ENCODE peak calls at places on chromosomes 1 and 21, in ten cellular contexts. Y, W, Z, H, C, D, O, Q, N and V are unnamed samples.
A peak's percentile ranks its signal among the peaks of the same experiment; 100 is the strongest.

GRCh38 chr1:38004284-38005101 is 821 bp downstream of the FHL3 start:
- DNase-seq in Y (no peak), W (peak; percentile 28), Z (no peak), H (no peak), C (no peak), D (no peak), O (peak; percentile 29), Q (no peak), N (peak; percentile 58), V (peak; percentile 44)

GRCh38 chr1:186875874-186876273 is 47.1 kb downstream of the PLA2G4A start:
- DNase-seq in Y (no peak), W (peak; percentile 31), Z (no peak), H (no peak), C (no peak), D (no peak), O (no peak), Q (no peak), N (no peak), V (no peak)

GRCh38 chr1:58304584-58304983 is 241.9 kb downstream of the OMA1 start:
- DNase-seq in Y (no peak), W (no peak), Z (no peak), H (no peak), C (no peak), D (no peak), O (no peak), Q (no peak), N (no peak), V (no peak)

GRCh38 chr1:217713223-217713622 is 82.1 kb downstream of the SPATA17 start:
- DNase-seq in Y (no peak), W (peak; percentile 28), Z (no peak), H (peak; percentile 64), C (no peak), D (no peak), O (no peak), Q (peak; percentile 4), N (no peak), V (no peak)

GRCh38 chr21:32698971-32699693 is 28.7 kb downstream of the SYNJ1 start:
- DNase-seq in Y (no peak), W (no peak), Z (no peak), H (no peak), C (peak; percentile 20), D (peak; percentile 16), O (peak; percentile 17), Q (peak; percentile 20), N (no peak), V (no peak)

GRCh38 chr1:211616231-211617031 is 37.5 kb upstream of the SLC30A1 start:
- DNase-seq in Y (no peak), W (no peak), Z (no peak), H (no peak), C (no peak), D (no peak), O (peak; percentile 30), Q (peak; percentile 57), N (no peak), V (no peak)

GRCh38 chr1:115301438-115302020 is 36.5 kb downstream of the NGF start:
- DNase-seq in Y (no peak), W (no peak), Z (no peak), H (no peak), C (no peak), D (no peak), O (no peak), Q (no peak), N (no peak), V (no peak)

GRCh38 chr21:45997205-45997494 is 15.6 kb downstream of the COL6A1 start:
- DNase-seq in Y (no peak), W (no peak), Z (no peak), H (no peak), C (no peak), D (no peak), O (peak; percentile 1), Q (no peak), N (no peak), V (no peak)

GRCh38 chr21:34343347-34344057 is 20.3 kb upstream of the KCNE2 start:
- DNase-seq in Y (no peak), W (no peak), Z (no peak), H (no peak), C (no peak), D (no peak), O (no peak), Q (no peak), N (no peak), V (no peak)

GRCh38 chr1:194533641-194534040 is 1347.2 kb upstream of the B3GALT2 start:
- DNase-seq in Y (no peak), W (peak; percentile 10), Z (no peak), H (peak; percentile 58), C (no peak), D (no peak), O (no peak), Q (peak; percentile 6), N (no peak), V (no peak)

GRCh38 chr1:101193733-101194169 is 43.1 kb upstream of the S1PR1 start:
- DNase-seq in Y (no peak), W (no peak), Z (no peak), H (no peak), C (peak; percentile 42), D (peak; percentile 22), O (no peak), Q (no peak), N (no peak), V (no peak)

GRCh38 chr1:20717452-20718342 is at the start of gene KIF17:
- DNase-seq in Y (no peak), W (peak; percentile 83), Z (peak; percentile 90), H (peak; percentile 63), C (peak; percentile 86), D (peak; percentile 92), O (peak; percentile 81), Q (peak; percentile 41), N (peak; percentile 75), V (peak; percentile 65)

GRCh38 chr1:64915381-64916274 is 50.7 kb downstream of the JAK1 start:
- DNase-seq in Y (no peak), W (peak; percentile 94), Z (no peak), H (peak; percentile 95), C (no peak), D (peak; percentile 80), O (no peak), Q (peak; percentile 63), N (no peak), V (no peak)

GRCh38 chr1:231186356-231187115 is 24.7 kb downstream of the TRIM67 start:
- DNase-seq in Y (no peak), W (no peak), Z (no peak), H (no peak), C (no peak), D (no peak), O (no peak), Q (no peak), N (no peak), V (no peak)

GRCh38 chr1:103953386-103953785 is 203.7 kb downstream of the AMY1C start:
- DNase-seq in Y (no peak), W (no peak), Z (no peak), H (no peak), C (no peak), D (no peak), O (no peak), Q (no peak), N (no peak), V (peak; percentile 36)

GRCh38 chr21:35343046-35343816 is 294.1 kb upstream of the RUNX1 start:
- DNase-seq in Y (no peak), W (no peak), Z (peak; percentile 46), H (peak; percentile 71), C (no peak), D (no peak), O (no peak), Q (peak; percentile 47), N (no peak), V (peak; percentile 21)

DNA sequence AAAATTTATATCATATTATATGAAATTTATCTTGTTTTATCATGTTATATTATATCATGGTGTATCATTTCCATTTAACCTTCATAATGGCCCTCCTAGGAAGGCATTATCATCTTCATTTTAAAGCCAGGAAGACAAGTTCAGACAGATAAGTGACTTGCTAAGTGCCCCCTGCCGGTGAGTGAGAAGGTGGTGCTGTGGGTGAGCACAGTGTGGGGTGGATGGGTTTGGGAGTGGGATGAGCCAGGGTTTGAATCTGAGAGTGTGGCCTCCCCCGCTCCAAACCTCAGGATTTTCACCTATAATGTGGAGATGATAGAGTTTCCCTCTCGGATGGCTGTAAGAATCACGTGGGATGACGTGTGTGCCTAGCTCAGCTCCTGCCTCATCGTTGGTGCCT is 108.7 kb upstream of the IGSF21 start:
- DNase-seq in Y (no peak), W (peak; percentile 7), Z (peak; percentile 22), H (peak; percentile 20), C (no peak), D (no peak), O (no peak), Q (no peak), N (no peak), V (peak; percentile 14)
- TF ChIP-seq CTCF in Y (peak; percentile 38), W (peak; percentile 21), Z (peak; percentile 45), H (peak; percentile 56), C (no peak), D (no peak), O (no peak), Q (no peak), N (no peak), V (peak; percentile 23)

GRCh38 chr1:179137623-179138235 is 55.9 kb downstream of the TOR3A start:
- DNase-seq in Y (no peak), W (peak; percentile 75), Z (no peak), H (no peak), C (no peak), D (no peak), O (no peak), Q (no peak), N (no peak), V (no peak)
- H3K4me3 ChIP-seq in Y (no peak overlapping the region), W (no peak overlapping the region), Z (no peak overlapping the region), H (no peak overlapping the region), C (no peak overlapping the region), D (no peak overlapping the region), O (no peak overlapping the region), Q (peak overlapping the region; percentile 13), N (no peak overlapping the region), V (no peak overlapping the region)

GRCh38 chr1:237341391-237341790 is 299.4 kb downstream of the RYR2 start:
- DNase-seq in Y (no peak), W (no peak), Z (no peak), H (no peak), C (no peak), D (no peak), O (no peak), Q (no peak), N (no peak), V (no peak)

GRCh38 chr1:237342730-237343129 is 300.7 kb downstream of the RYR2 start:
- DNase-seq in Y (no peak), W (no peak), Z (no peak), H (no peak), C (no peak), D (no peak), O (no peak), Q (no peak), N (no peak), V (no peak)

DNA sequence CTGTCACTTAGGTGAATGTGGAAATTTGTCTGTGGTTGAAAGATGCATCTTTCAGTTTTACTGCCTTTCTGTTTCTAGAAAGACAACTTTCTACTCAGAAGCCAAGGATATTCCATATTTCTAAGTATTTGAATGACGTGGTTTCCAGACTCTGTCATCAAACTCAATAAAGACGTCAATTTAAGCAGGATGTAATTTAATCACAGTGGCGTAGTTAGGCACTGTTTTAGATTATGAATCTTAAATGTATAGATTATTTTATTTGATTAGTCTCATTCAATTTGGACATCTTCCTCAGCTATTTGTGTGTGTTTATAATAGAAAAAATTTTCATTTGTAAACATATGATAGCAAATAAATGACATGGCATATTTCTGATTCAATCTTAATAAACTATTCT is 298.9 kb downstream of the RYR2 start:
- DNase-seq in Y (no peak), W (no peak), Z (no peak), H (no peak), C (no peak), D (no peak), O (no peak), Q (no peak), N (no peak), V (no peak)
- TF ChIP-seq CTCF in Y (no peak), W (no peak), Z (no peak), H (no peak), C (no peak), D (no peak), O (no peak), Q (no peak), N (no peak), V (no peak)

GRCh38 chr1:80008934-80009333 is 1002.4 kb upstream of the ADGRL4 start:
- DNase-seq in Y (no peak), W (no peak), Z (no peak), H (no peak), C (no peak), D (no peak), O (no peak), Q (no peak), N (no peak), V (no peak)
- H3K4me3 ChIP-seq in Y (no peak overlapping the region), W (no peak overlapping the region), Z (no peak overlapping the region), H (no peak overlapping the region), C (no peak overlapping the region), D (no peak overlapping the region), O (no peak overlapping the region), Q (no peak overlapping the region), N (no peak overlapping the region), V (no peak overlapping the region)